ENCODE peak calls at places on chromosomes 12 and 14, in six cellular contexts. K is stimulated activated CD8-positive, alpha-beta memory T cell treated with anti-CD3 and anti-CD28 coated beads, Interleukin-15, amount 100 ng/mL, for 24 hours; R is H9; S is stimulated activated CD4-positive, alpha-beta T cell treated with anti-CD3 and anti-CD28 coated beads, Interleukin-12 subunit alpha, Interleukin-12 subunit beta, amount 100 ng/mL, for 48 hours; V is lower lobe of right lung; H is cardiac fibroblast. W is an unnamed sample.

GRCh38 chr12:52442600-52443061 is 8.5 kb upstream of the KRT75 start:
- DNase-seq in R (peak; percentile 83), V (no peak), H (peak; percentile 90), K (no peak), S (no peak), W (peak; percentile 59)

GRCh38 chr14:76958975-76959710 is 69.4 kb downstream of the IRF2BPL start:
- DNase-seq in S (no peak), K (no peak), H (peak; percentile 64), V (no peak), R (no peak), W (peak; percentile 49)

GRCh38 chr12:86838264-86838663 is 582.1 kb upstream of the MGAT4C start:
- DNase-seq in H (no peak), S (no peak), R (no peak), V (no peak), K (no peak), W (no peak)

GRCh38 chr12:45284096-45284901 is 68.4 kb downstream of the ANO6 start:
- DNase-seq in V (no peak), H (peak; percentile 86), R (peak; percentile 59), S (no peak), K (no peak), W (peak; percentile 95)

GRCh38 chr14:94145902-94146527 is 16.6 kb upstream of the IFI27L2 start:
- DNase-seq in K (no peak), V (no peak), H (no peak), S (no peak), R (no peak), W (no peak)

GRCh38 chr14:60775296-60775695 is 40.7 kb downstream of the MNAT1 start:
- DNase-seq in V (no peak), K (no peak), R (no peak), S (no peak), H (peak; percentile 79), W (peak; percentile 27)

GRCh38 chr14:73223049-73223448 is 14.3 kb upstream of the PAPLN start:
- DNase-seq in H (no peak), R (no peak), K (no peak), S (no peak), V (no peak), W (peak; percentile 41)

GRCh38 chr12:122986258-122986871 is 5.9 kb downstream of the ARL6IP4 start:
- DNase-seq in K (no peak), R (no peak), S (no peak), H (no peak), V (no peak), W (no peak)

GRCh38 chr14:36580856-36581831 is 1.3 kb downstream of the NKX2-8 start:
- DNase-seq in V (peak; percentile 67), K (no peak), S (no peak), R (peak; percentile 61), H (peak; percentile 45), W (peak; percentile 52)